ENCODE peak calls at places on chromosomes 13 and 19, in ten cellular contexts. D is astrocyte of the spinal cord, G is endothelial cell, J is GM12878, O is GM13976, S is Calu3, X is dorsolateral prefrontal cortex, A is hepatocyte, U is MCF 10A, W is brain microvascular endothelial cell. N is an unnamed sample.

GRCh38 chr19:13398780-13399726 is 107.2 kb downstream of the CACNA1A start:
- DNase-seq in J (no peak), S (no peak), G (no peak), A (no peak), O (no peak), D (peak; percentile 93), W (peak; percentile 74), U (peak; percentile 92), X (no peak), N (peak; percentile 63)

GRCh38 chr13:60572003-60572792 is 175.2 kb downstream of the TDRD3 start:
- DNase-seq in U (peak; percentile 57), O (no peak), X (no peak), D (peak; percentile 92), J (no peak), A (peak; percentile 18), S (no peak), G (no peak), W (peak; percentile 47), N (peak; percentile 78)

GRCh38 chr19:15469513-15470297 is 5.4 kb upstream of the RASAL3 start:
- DNase-seq in G (no peak), X (no peak), W (no peak), O (no peak), D (no peak), U (no peak), J (no peak), A (no peak), S (no peak), N (no peak)

GRCh38 chr13:77918391-77919261 is at the start of gene EDNRB:
- DNase-seq in W (peak; percentile 20), X (peak; percentile 48), A (peak; percentile 46), G (peak; percentile 43), O (peak; percentile 43), S (no peak), D (peak; percentile 43), U (no peak), J (no peak), N (peak; percentile 23)

GRCh38 chr13:85383291-85383690 is 415.9 kb downstream of the SLITRK6 start:
- DNase-seq in O (no peak), A (no peak), J (no peak), S (no peak), D (no peak), G (no peak), U (no peak), W (no peak), X (no peak), N (no peak)

GRCh38 chr13:66660013-66660804 is 569.9 kb downstream of the PCDH9 start:
- DNase-seq in A (peak; percentile 4), J (no peak), G (no peak), S (no peak), O (no peak), X (no peak), D (peak; percentile 70), W (peak; percentile 62), U (peak; percentile 27), N (no peak)

GRCh38 chr13:72542241-72542640 is 185.2 kb downstream of the MZT1 start:
- DNase-seq in S (no peak), U (no peak), A (no peak), X (no peak), D (no peak), W (no peak), G (no peak), J (no peak), O (no peak), N (no peak)

GRCh38 chr19:45645631-45646344 is 6.6 kb upstream of the EML2 start:
- DNase-seq in G (peak; percentile 46), X (peak; percentile 97), S (peak; percentile 87), D (peak; percentile 89), W (peak; percentile 94), O (peak; percentile 93), U (peak; percentile 81), A (peak; percentile 93), J (peak; percentile 65), N (peak; percentile 68)

DNA sequence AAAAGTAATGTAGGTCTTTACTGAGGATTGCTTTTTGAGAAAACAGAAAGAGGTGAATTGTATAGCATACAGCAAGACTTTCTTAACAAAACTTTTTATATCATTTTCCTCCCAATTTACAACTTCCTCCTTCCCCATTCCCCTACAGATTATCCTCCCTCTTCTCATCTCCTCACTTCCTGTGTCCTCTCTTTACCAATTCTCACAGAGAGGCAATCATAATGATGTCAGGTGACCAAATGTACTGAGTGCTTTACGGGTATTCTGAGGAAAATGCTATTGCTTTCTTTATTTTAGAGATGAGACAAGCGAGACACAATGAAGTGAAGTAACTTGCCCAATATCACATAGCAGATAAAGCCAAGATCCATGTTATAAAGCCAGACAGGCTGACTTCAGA is 1.7 kb upstream of the MTMR6 start:
- DNase-seq in G (no peak), D (no peak), X (no peak), O (no peak), W (no peak), J (no peak), S (no peak), U (no peak), A (no peak), N (no peak)
- TF ChIP-seq CTCF in G (no peak), D (no peak), X (no peak), O (no peak), W (no peak), J (no peak), S (no peak), U (no peak), A (no peak), N (no peak)

GRCh38 chr13:97539651-97540230 is 105.8 kb downstream of the RAP2A start:
- DNase-seq in W (no peak), X (no peak), J (no peak), U (peak; percentile 45), G (no peak), D (peak; percentile 19), S (no peak), A (no peak), O (no peak), N (no peak)

GRCh38 chr13:97540696-97541095 is 106.7 kb downstream of the RAP2A start:
- DNase-seq in J (no peak), W (no peak), U (no peak), G (no peak), X (no peak), A (no peak), S (no peak), O (no peak), D (no peak), N (no peak)

GRCh38 chr13:97548138-97548537 is 114.2 kb downstream of the RAP2A start:
- DNase-seq in O (no peak), S (no peak), X (no peak), U (no peak), G (no peak), J (no peak), W (no peak), A (no peak), D (no peak), N (no peak)

GRCh38 chr13:97542102-97542501 is 108.1 kb downstream of the RAP2A start:
- DNase-seq in U (no peak), A (no peak), D (no peak), S (no peak), W (no peak), X (no peak), J (no peak), O (no peak), G (no peak), N (no peak)

DNA sequence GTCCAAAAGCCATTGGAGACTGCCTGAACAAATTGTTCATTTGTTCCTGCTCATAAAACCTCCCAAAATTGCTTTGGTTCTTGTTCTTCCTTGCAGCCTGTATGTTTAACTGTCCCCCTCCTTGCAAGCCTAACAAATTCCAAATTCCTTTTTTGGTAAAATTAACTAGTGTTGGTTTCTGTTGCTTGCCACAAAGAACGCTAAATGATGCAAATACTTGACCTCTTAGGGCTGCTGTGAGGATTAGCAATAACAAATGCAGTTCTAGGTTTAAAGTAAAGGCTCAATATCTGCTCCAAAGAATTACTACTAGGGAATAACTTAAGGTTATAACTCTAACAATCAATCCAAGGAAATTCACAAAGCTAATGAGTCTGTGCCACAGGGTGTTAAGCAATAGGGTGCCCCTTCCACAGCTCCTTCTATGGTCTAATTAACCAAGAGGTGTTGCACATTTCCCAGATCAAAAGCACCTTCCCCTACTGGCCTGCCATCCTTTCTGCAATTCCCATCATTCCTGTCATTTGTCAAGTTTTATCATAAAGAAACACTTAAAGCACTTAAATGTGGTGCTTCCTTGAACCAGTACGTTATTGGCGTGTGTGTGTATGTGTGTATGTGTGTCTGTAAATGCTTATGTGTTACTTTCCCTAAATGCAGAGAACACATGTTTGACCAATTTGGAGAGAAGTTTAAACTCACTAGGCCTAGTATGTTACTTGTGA is 110.2 kb downstream of the RAP2A start:
- DNase-seq in A (no peak), J (no peak), S (no peak), O (no peak), G (no peak), X (no peak), U (no peak), W (no peak), D (peak; percentile 17), N (no peak)
- TF ChIP-seq CTCF in A (no peak), J (no peak), S (no peak), O (no peak), G (no peak), X (no peak), U (no peak), W (no peak), D (no peak), N (no peak)

DNA sequence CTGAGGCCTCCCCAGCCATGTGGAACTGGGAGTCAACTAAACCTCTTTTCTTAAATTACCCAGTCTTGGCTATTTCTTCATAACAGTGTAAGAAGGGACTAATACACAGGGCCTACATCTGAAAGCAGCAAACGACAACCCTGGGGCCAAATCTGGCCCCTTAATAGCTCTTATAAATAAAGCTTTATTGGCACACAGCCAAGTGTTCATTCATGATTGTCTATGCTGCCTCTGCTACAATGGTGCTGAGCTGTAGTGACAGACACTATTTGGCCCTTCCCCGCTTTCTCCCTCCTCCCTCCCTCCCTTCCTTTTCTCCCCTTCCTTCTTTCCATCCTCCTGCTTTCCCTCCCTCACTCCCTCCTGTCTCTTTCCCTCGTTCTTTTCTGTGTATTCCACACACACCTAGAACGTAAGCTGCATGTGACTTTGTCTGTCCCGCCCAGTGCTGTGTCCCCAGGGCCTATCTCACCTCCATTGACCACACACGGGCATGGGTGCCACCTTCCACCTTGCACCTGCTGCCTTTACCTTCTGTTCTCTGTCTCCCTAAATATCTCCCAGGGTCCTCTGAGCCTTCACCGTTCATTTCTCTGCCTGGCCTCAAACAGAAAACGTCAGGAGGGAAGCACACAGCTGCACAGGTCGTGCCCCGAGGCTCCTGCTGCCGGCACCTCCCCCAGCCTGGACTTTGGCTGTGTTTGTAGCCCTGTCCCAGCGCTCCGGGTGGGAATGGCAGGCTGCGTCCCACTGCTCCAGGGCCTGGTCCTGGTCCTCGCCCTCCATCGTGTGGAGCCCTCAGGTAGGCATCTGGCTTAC is at the start of gene PROZ:
- DNase-seq in U (no peak), O (no peak), W (no peak), J (no peak), X (no peak), S (no peak), A (no peak), G (no peak), D (no peak), N (no peak)
- TF ChIP-seq CTCF in U (no peak), O (no peak), W (no peak), J (no peak), X (no peak), S (no peak), A (no peak), G (no peak), D (no peak), N (no peak)

GRCh38 chr13:75423383-75423782 is 58.6 kb downstream of the TBC1D4 start:
- DNase-seq in X (no peak), J (no peak), A (no peak), G (no peak), D (no peak), O (no peak), S (no peak), U (no peak), W (no peak), N (no peak)

GRCh38 chr13:75426421-75426820 is 55.5 kb downstream of the TBC1D4 start:
- DNase-seq in U (peak; percentile 20), O (no peak), W (no peak), S (no peak), G (no peak), X (no peak), J (no peak), A (no peak), D (no peak), N (no peak)

GRCh38 chr13:75421987-75422386 is 60.0 kb downstream of the TBC1D4 start:
- DNase-seq in D (no peak), J (no peak), O (no peak), X (no peak), U (no peak), A (no peak), G (no peak), S (no peak), W (no peak), N (no peak)

GRCh38 chr13:75425216-75426009 is 56.6 kb downstream of the TBC1D4 start:
- DNase-seq in S (no peak), A (no peak), J (peak; percentile 41), U (no peak), G (no peak), D (no peak), X (no peak), W (no peak), O (no peak), N (no peak)

GRCh38 chr13:75423946-75424345 is 58.0 kb downstream of the TBC1D4 start:
- DNase-seq in X (no peak), D (no peak), S (no peak), A (no peak), J (no peak), G (no peak), O (no peak), U (no peak), W (no peak), N (no peak)
- TF ChIP-seq CTCF in X (no peak), D (no peak), S (no peak), A (no peak), J (no peak), G (no peak), O (no peak), U (no peak), W (no peak), N (no peak)